ENCODE peak calls at places on chromosomes 3 and 15, in eight cellular contexts. N, X, P, Z, G, S, E and F are unnamed samples.

GRCh38 chr3:30231277-30232141 is 374.9 kb upstream of the TGFBR2 start:
- DNase-seq in N (peak; percentile 33), X (no peak), P (no peak), Z (no peak), G (peak; percentile 41), S (no peak), E (no peak), F (no peak)

GRCh38 chr3:85781806-85782205 is 823.0 kb downstream of the CADM2 start:
- DNase-seq in N (no peak), X (no peak), P (peak; percentile 89), Z (no peak), G (no peak), S (no peak), E (no peak), F (no peak)

GRCh38 chr3:135905058-135905724 is 60.3 kb upstream of the PPP2R3A start:
- DNase-seq in N (peak; percentile 51), X (no peak), P (no peak), Z (no peak), G (no peak), S (no peak), E (no peak), F (peak; percentile 0)

GRCh38 chr3:129783470-129783869 is 110.0 kb downstream of the TMCC1 start:
- DNase-seq in N (peak; percentile 3), X (no peak), P (no peak), Z (no peak), G (no peak), S (no peak), E (no peak), F (no peak)

GRCh38 chr15:97817266-97817890 is 143.1 kb upstream of the ARRDC4 start:
- DNase-seq in N (no peak), X (no peak), P (no peak), Z (no peak), G (no peak), S (no peak), E (no peak), F (no peak)

GRCh38 chr3:50170689-50171088 is 15.6 kb downstream of the SEMA3F start:
- DNase-seq in N (peak; percentile 92), X (no peak), P (no peak), Z (no peak), G (peak; percentile 77), S (no peak), E (no peak), F (peak; percentile 97)

GRCh38 chr15:28921925-28922711 is 36.3 kb downstream of the APBA2 start:
- DNase-seq in N (peak; percentile 13), X (peak; percentile 75), P (no peak), Z (no peak), G (no peak), S (no peak), E (no peak), F (no peak)

GRCh38 chr15:41603941-41604660 is 45.1 kb downstream of the TYRO3 start:
- DNase-seq in N (peak; percentile 86), X (peak; percentile 82), P (peak; percentile 70), Z (peak; percentile 81), G (peak; percentile 83), S (peak; percentile 39), E (no peak), F (peak; percentile 90)

GRCh38 chr15:77037475-77038209 is 33.3 kb downstream of the TSPAN3 start:
- DNase-seq in N (no peak), X (no peak), P (no peak), Z (peak; percentile 31), G (no peak), S (no peak), E (no peak), F (peak; percentile 76)

GRCh38 chr3:194998948-194999347 is 272.0 kb downstream of the XXYLT1 start:
- DNase-seq in N (no peak), X (no peak), P (no peak), Z (peak; percentile 42), G (no peak), S (no peak), E (no peak), F (no peak)

GRCh38 chr3:190870125-190870524 is 7.6 kb upstream of the GMNC start:
- DNase-seq in N (no peak), X (no peak), P (no peak), Z (no peak), G (no peak), S (no peak), E (no peak), F (no peak)

GRCh38 chr3:29914861-29915524 is 634.1 kb downstream of the RBMS3 start:
- DNase-seq in N (peak; percentile 77), X (no peak), P (no peak), Z (no peak), G (peak; percentile 80), S (no peak), E (no peak), F (peak; percentile 23)

GRCh38 chr3:123447749-123448502 is 964 bp downstream of the ADCY5 start:
- DNase-seq in N (no peak), X (peak; percentile 94), P (no peak), Z (peak; percentile 70), G (no peak), S (peak; percentile 11), E (no peak), F (peak; percentile 90)